ENCODE peak calls at places on chromosomes 6 and 20, in eight cellular contexts. H is NCI-H1930; J is heart left ventricle; O is activated naive CD8-positive, alpha-beta T cell treated with anti-CD3 and anti-CD28 coated beads for 36 hours; D is GDM1; G is foreskin melanocyte; Z is stimulated activated CD8-positive, alpha-beta memory T cell treated with anti-CD3 and anti-CD28 coated beads, Interleukin-7, amount 100 ng/mL, for 1 hour; M is stimulated activated CD4-positive, alpha-beta T cell treated with anti-CD3 and anti-CD28 coated beads, Interleukin-1b, Interleukin-23, amount 100 ng/mL, for 48 hours. R is an unnamed sample.

GRCh38 chr6:42402184-42402583 is 49.5 kb downstream of the TRERF1 start:
- DNase-seq in H (no peak), J (no peak), O (peak; percentile 73), D (no peak), G (no peak), Z (no peak), M (peak; percentile 70), R (no peak)

GRCh38 chr6:27592481-27593199 is 119.7 kb upstream of the ZNF184 start:
- DNase-seq in H (peak; percentile 33), J (no peak), O (peak; percentile 61), D (no peak), G (peak; percentile 70), Z (no peak), M (peak; percentile 64), R (no peak)

GRCh38 chr6:31878761-31879542 is at the start of gene SLC44A4:
- DNase-seq in H (no peak), J (no peak), O (no peak), D (no peak), G (no peak), Z (no peak), M (no peak), R (no peak)

GRCh38 chr6:49453221-49453620 is 9.8 kb downstream of the MMUT start:
- DNase-seq in H (no peak), J (no peak), O (no peak), D (no peak), G (no peak), Z (no peak), M (no peak), R (no peak)

GRCh38 chr6:159020011-159020410 is 20.0 kb upstream of the RSPH3 start:
- DNase-seq in H (no peak), J (no peak), O (no peak), D (no peak), G (no peak), Z (no peak), M (no peak), R (no peak)

GRCh38 chr20:63651942-63652191 is 1.4 kb downstream of the STMN3 start:
- DNase-seq in H (no peak), J (no peak), O (no peak), D (no peak), G (no peak), Z (no peak), M (no peak), R (no peak)

GRCh38 chr6:16511048-16511660 is 250.1 kb downstream of the ATXN1 start:
- DNase-seq in H (peak; percentile 4), J (no peak), O (no peak), D (no peak), G (peak; percentile 37), Z (no peak), M (peak; percentile 19), R (no peak)

GRCh38 chr6:3882865-3883264 is 33.7 kb downstream of the FAM50B start:
- DNase-seq in H (no peak), J (no peak), O (no peak), D (no peak), G (no peak), Z (no peak), M (no peak), R (no peak)

GRCh38 chr6:64330694-64331309 is 695.2 kb downstream of the PHF3 start:
- DNase-seq in H (peak; percentile 64), J (no peak), O (peak; percentile 24), D (peak; percentile 31), G (peak; percentile 57), Z (no peak), M (peak; percentile 34), R (no peak)

GRCh38 chr6:134911532-134911931 is 38.4 kb downstream of the ALDH8A1 start:
- DNase-seq in H (no peak), J (no peak), O (no peak), D (no peak), G (peak; percentile 57), Z (no peak), M (no peak), R (no peak)

R was measured in NCI-H1417 treated with DMSO at 0.1 percent for 48 hours.